ENCODE peak calls at places on chromosomes 2 and 18, in ten cellular contexts. B, P, D, T, Q, J, F, A, S and U are unnamed samples.

GRCh38 chr2:196365132-196365531 is 193.8 kb upstream of the STK17B start:
- DNase-seq in B (no peak), P (no peak), D (no peak), T (no peak), Q (no peak), J (no peak), F (no peak), A (no peak), S (no peak), U (no peak)

GRCh38 chr2:203623104-203623503 is 83.3 kb upstream of the CD28 start:
- DNase-seq in B (no peak), P (no peak), D (no peak), T (no peak), Q (no peak), J (no peak), F (peak; percentile 90), A (no peak), S (peak; percentile 95), U (peak; percentile 95)

GRCh38 chr2:72112981-72113846 is 34.4 kb downstream of the CYP26B1 start:
- DNase-seq in B (no peak), P (no peak), D (peak; percentile 52), T (no peak), Q (no peak), J (no peak), F (no peak), A (no peak), S (no peak), U (no peak)

GRCh38 chr2:74602553-74603281 is 45.4 kb downstream of the M1AP start:
- DNase-seq in B (no peak), P (no peak), D (no peak), T (no peak), Q (no peak), J (no peak), F (no peak), A (no peak), S (peak; percentile 32), U (peak; percentile 21)

GRCh38 chr2:181850914-181851560 is 40.5 kb upstream of the ITPRID2 start:
- DNase-seq in B (no peak), P (no peak), D (no peak), T (no peak), Q (no peak), J (no peak), F (no peak), A (no peak), S (no peak), U (no peak)

GRCh38 chr2:121696410-121696930 is 40.2 kb downstream of the NIFK start:
- DNase-seq in B (no peak), P (no peak), D (no peak), T (no peak), Q (no peak), J (no peak), F (no peak), A (no peak), S (no peak), U (no peak)

GRCh38 chr18:69648486-69648885 is 247.8 kb downstream of the DOK6 start:
- DNase-seq in B (no peak), P (no peak), D (no peak), T (peak; percentile 17), Q (no peak), J (no peak), F (no peak), A (no peak), S (no peak), U (no peak)

GRCh38 chr2:160467086-160467485 is 26.5 kb downstream of the RBMS1 start:
- DNase-seq in B (no peak), P (no peak), D (no peak), T (no peak), Q (no peak), J (no peak), F (no peak), A (no peak), S (no peak), U (no peak)

DNA sequence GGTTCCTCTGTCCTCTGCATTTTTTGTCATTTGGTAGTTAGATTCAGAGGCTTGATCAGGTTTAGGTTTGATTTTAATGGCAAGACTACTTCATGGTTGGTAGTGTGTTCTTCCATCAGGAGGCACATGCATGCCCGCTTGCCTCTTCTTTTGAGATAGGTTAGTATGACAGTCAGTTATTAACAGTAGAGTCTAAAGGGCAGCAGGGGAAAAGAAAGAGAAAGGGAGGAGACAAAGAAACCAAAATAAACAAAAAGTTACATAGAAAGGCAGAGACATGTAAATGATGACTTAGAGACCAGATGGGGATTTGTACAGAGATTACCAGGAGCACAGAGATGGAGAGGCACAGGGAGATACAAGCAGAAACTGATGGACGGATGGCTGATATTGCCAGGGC is 10.2 kb upstream of the RMP24 start:
- DNase-seq in B (no peak), P (no peak), D (no peak), T (no peak), Q (no peak), J (no peak), F (no peak), A (no peak), S (no peak), U (no peak)
- TF ChIP-seq CTCF in B (no peak), P (no peak), D (no peak), T (no peak), Q (no peak), J (no peak), F (no peak), A (no peak), S (no peak), U (no peak)

DNA sequence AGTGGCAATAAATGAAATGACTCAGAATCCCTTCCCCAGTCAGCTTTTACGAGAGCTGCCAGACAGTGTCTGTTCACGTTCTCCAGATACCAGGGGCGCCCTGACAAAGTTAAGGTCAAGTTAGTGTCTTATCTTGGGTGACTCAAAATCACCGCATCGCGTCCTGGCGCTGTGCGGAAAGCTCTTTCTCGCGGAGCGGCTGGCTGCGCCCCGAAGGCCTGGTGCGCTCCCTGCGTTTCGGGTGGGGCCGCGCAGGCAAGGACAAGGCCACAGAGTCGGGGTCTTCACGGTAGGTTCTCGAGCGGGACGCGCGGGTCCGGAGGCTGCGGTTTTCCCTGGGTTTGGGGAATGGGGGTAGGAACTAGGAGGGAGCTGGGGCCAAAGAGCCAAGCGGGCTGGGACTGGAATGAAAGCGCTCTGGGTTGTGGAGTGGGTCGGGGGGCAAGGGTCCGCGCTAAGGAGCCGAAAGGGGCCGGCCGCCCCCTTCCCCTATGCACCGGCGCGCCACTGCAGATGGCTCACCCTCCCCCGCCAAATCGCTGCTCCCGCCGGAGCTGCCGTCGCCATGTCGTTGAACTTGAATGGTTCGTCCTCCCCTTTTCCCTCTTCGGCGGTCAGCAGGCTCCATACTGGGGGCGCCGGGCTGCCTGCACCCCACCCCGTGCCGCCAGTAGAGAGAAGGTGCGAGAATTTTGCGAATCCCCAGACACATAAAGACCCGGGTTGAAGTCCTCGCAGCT is 2.6 kb upstream of the HOXD11 start:
- DNase-seq in B (no peak), P (no peak), D (no peak), T (no peak), Q (no peak), J (no peak), F (no peak), A (no peak), S (no peak), U (no peak)
- TF ChIP-seq CTCF in B (no peak), P (no peak), D (no peak), T (no peak), Q (no peak), J (no peak), F (no peak), A (no peak), S (no peak), U (no peak)

GRCh38 chr2:207812858-207813175 is 43.1 kb upstream of the FZD5 start:
- DNase-seq in B (no peak), P (no peak), D (no peak), T (no peak), Q (no peak), J (no peak), F (no peak), A (no peak), S (no peak), U (no peak)

GRCh38 chr2:207813942-207814341 is 44.2 kb upstream of the FZD5 start:
- DNase-seq in B (no peak), P (no peak), D (no peak), T (no peak), Q (no peak), J (no peak), F (no peak), A (no peak), S (no peak), U (no peak)

GRCh38 chr2:207815254-207815653 is 45.5 kb upstream of the FZD5 start:
- DNase-seq in B (no peak), P (no peak), D (no peak), T (no peak), Q (no peak), J (no peak), F (no peak), A (no peak), S (no peak), U (no peak)

GRCh38 chr2:207812058-207812857 is 42.6 kb upstream of the FZD5 start:
- DNase-seq in B (no peak), P (no peak), D (no peak), T (no peak), Q (no peak), J (no peak), F (no peak), A (no peak), S (no peak), U (no peak)

GRCh38 chr2:207813221-207813916 is 43.7 kb upstream of the FZD5 start:
- DNase-seq in B (no peak), P (no peak), D (no peak), T (no peak), Q (no peak), J (no peak), F (no peak), A (no peak), S (no peak), U (no peak)
- TF ChIP-seq CTCF in B (no peak), P (no peak), D (no peak), T (no peak), Q (no peak), J (no peak), F (peak; percentile 37), A (no peak), S (peak; percentile 33), U (no peak)

GRCh38 chr18:77080283-77080682 is 52.3 kb downstream of the MBP start:
- DNase-seq in B (no peak), P (peak; percentile 91), D (no peak), T (no peak), Q (no peak), J (no peak), F (no peak), A (no peak), S (no peak), U (no peak)

GRCh38 chr18:77078671-77079070 is 53.9 kb downstream of the MBP start:
- DNase-seq in B (no peak), P (no peak), D (no peak), T (no peak), Q (no peak), J (no peak), F (no peak), A (no peak), S (no peak), U (no peak)

GRCh38 chr18:77082316-77082715 is 50.3 kb downstream of the MBP start:
- DNase-seq in B (no peak), P (no peak), D (no peak), T (no peak), Q (no peak), J (no peak), F (no peak), A (no peak), S (no peak), U (no peak)

GRCh38 chr18:77079088-77079487 is 53.5 kb downstream of the MBP start:
- DNase-seq in B (no peak), P (no peak), D (no peak), T (no peak), Q (no peak), J (no peak), F (no peak), A (no peak), S (no peak), U (no peak)

DNA sequence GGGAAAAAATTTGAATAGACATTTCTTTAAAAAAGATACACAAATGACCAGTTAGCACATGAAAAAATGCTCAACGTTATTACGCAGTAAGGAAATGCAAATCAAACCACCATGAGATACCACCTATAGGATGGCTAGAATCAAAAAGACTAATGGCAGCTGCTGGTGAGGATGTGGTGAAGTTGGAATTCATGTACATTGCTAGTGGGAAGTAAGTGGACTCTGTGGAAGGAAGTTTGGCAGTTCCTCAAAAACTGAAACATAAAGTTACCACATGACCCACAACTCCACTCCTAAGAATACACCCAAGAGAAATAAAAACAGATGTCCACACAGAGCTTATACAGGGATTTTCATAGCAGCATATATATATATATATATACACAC is 51.2 kb downstream of the MBP start:
- DNase-seq in B (no peak), P (no peak), D (no peak), T (no peak), Q (no peak), J (no peak), F (no peak), A (no peak), S (peak; percentile 93), U (no peak)
- TF ChIP-seq CTCF in B (no peak), P (no peak), D (no peak), T (no peak), Q (no peak), J (no peak), F (no peak), A (no peak), S (no peak), U (no peak)